ENCODE peak calls at places on chromosomes 12 and 14, in nine cellular contexts. T is ovary, F is colonic mucosa, G is dorsolateral prefrontal cortex, Z is heart right ventricle, U is esophagus squamous epithelium, Q is A549, H is PC-3, P is fibroblast of lung. A is an unnamed sample.

GRCh38 chr12:31736472-31736871 is 7.7 kb upstream of the AMN1 start:
- DNase-seq in Z (no peak), Q (no peak), H (peak), U (no peak), P (peak), G (no peak), T (no peak), F (no peak), A (no peak)

GRCh38 chr12:94206886-94207285 is 58.5 kb downstream of the PLXNC1 start:
- DNase-seq in H (peak), P (peak), F (no peak), Q (no peak), G (no peak), Z (no peak), T (no peak), U (no peak), A (no peak)

GRCh38 chr12:32877670-32878459 is 18.7 kb downstream of the PKP2 start:
- DNase-seq in Q (no peak), T (no peak), F (no peak), U (no peak), G (no peak), P (no peak), Z (peak), H (no peak), A (no peak)

GRCh38 chr14:59325906-59326305 is 137.4 kb downstream of the DAAM1 start:
- DNase-seq in Q (no peak), G (no peak), T (no peak), H (no peak), P (peak), F (no peak), Z (no peak), U (no peak), A (no peak)

GRCh38 chr12:132610896-132611602 is 667 bp upstream of the LRCOL1 start:
- DNase-seq in T (no peak), H (no peak), F (no peak), U (no peak), G (no peak), Q (no peak), P (no peak), Z (no peak), A (no peak)

GRCh38 chr12:79138872-79139271 is 274.3 kb downstream of the SYT1 start:
- DNase-seq in G (no peak), T (no peak), Z (no peak), U (no peak), F (no peak), H (no peak), Q (no peak), P (no peak), A (no peak)

GRCh38 chr14:103296987-103297386 is 37.0 kb upstream of the EIF5 start:
- DNase-seq in T (no peak), P (no peak), Q (no peak), U (no peak), F (no peak), Z (no peak), G (no peak), H (no peak), A (no peak)

GRCh38 chr12:131061041-131061806 is 107.5 kb downstream of the ADGRD1 start:
- DNase-seq in U (no peak), Q (no peak), Z (peak), P (no peak), H (no peak), G (peak), T (no peak), F (no peak), A (peak)

GRCh38 chr14:51564460-51564859 is 87.2 kb upstream of the FRMD6 start:
- DNase-seq in Z (no peak), T (no peak), H (peak), Q (no peak), F (no peak), P (no peak), G (no peak), U (no peak), A (no peak)

GRCh38 chr12:33427071-33427470 is 12.5 kb downstream of the SYT10 start:
- DNase-seq in T (no peak), Q (no peak), P (no peak), Z (no peak), F (no peak), H (peak), U (no peak), G (no peak), A (no peak)

GRCh38 chr12:49777341-49777740 is 36.0 kb downstream of the TMBIM6 start:
- DNase-seq in Z (no peak), T (no peak), P (no peak), U (no peak), H (no peak), F (no peak), G (no peak), Q (no peak), A (no peak)

GRCh38 chr14:47186491-47186890 is 488.9 kb downstream of the MDGA2 start:
- DNase-seq in H (no peak), F (no peak), U (no peak), Q (no peak), P (no peak), G (no peak), T (no peak), Z (no peak), A (no peak)

GRCh38 chr12:48917857-48918537 is 7.3 kb downstream of the FKBP11 start:
- DNase-seq in H (no peak), U (no peak), F (no peak), G (no peak), Z (no peak), T (no peak), P (no peak), Q (no peak), A (no peak)

GRCh38 chr14:64792871-64793560 is 86.7 kb downstream of the SPTB start:
- DNase-seq in P (no peak), T (no peak), U (no peak), Z (no peak), Q (no peak), F (no peak), G (no peak), H (no peak), A (no peak)

GRCh38 chr14:59788176-59788575 is 82.4 kb downstream of the RTN1 start:
- DNase-seq in F (no peak), G (no peak), U (no peak), Q (no peak), T (no peak), H (no peak), P (no peak), Z (no peak), A (no peak)

GRCh38 chr12:72236071-72236705 is 36.0 kb upstream of the TRHDE start:
- DNase-seq in F (no peak), Q (no peak), G (no peak), T (no peak), Z (no peak), P (peak), H (peak), U (no peak), A (no peak)

GRCh38 chr12:88247241-88247643 is 105.1 kb downstream of the TMTC3 start:
- DNase-seq in Z (no peak), P (peak), Q (peak), U (no peak), F (no peak), T (no peak), H (peak), G (no peak), A (no peak)

GRCh38 chr12:84497819-84498218 is 414.8 kb downstream of the SLC6A15 start:
- DNase-seq in Z (no peak), U (no peak), P (peak), F (no peak), G (no peak), T (no peak), H (peak), Q (no peak), A (no peak)

GRCh38 chr12:122200541-122201175 is 2.9 kb upstream of the B3GNT4 start:
- DNase-seq in Z (no peak), U (no peak), F (no peak), T (no peak), P (no peak), G (no peak), Q (no peak), H (no peak), A (no peak)

GRCh38 chr14:54348001-54348611 is 48.7 kb upstream of the CDKN3 start:
- DNase-seq in F (no peak), Q (peak), G (no peak), P (peak), U (no peak), H (peak), T (no peak), Z (no peak), A (no peak)

GRCh38 chr12:127678945-127679344 is 588.0 kb upstream of the TMEM132C start:
- DNase-seq in G (no peak), T (no peak), F (no peak), U (no peak), P (no peak), Z (no peak), H (no peak), Q (no peak), A (no peak)

GRCh38 chr12:40171501-40171900 is 53.3 kb upstream of the LRRK2 start:
- DNase-seq in Q (no peak), Z (no peak), H (peak), G (no peak), U (no peak), T (no peak), P (peak), F (no peak), A (no peak)

GRCh38 chr14:32710351-32711102 is 228.2 kb upstream of the NPAS3 start:
- DNase-seq in Q (no peak), H (no peak), U (no peak), P (peak), F (no peak), Z (no peak), G (no peak), T (peak), A (no peak)

GRCh38 chr14:65214741-65215140 is 112.4 kb upstream of the MAX start:
- DNase-seq in H (no peak), Z (no peak), Q (no peak), U (no peak), F (peak), G (no peak), T (no peak), P (no peak), A (no peak)

GRCh38 chr12:131703161-131703560 is 7.7 kb upstream of the SFSWAP start:
- DNase-seq in Q (no peak), F (no peak), G (no peak), U (no peak), T (no peak), P (no peak), H (no peak), Z (no peak), A (no peak)

GRCh38 chr12:54222609-54223008 is 33.8 kb upstream of the SMUG1 start:
- DNase-seq in U (no peak), F (no peak), H (peak), G (no peak), P (peak), Z (no peak), T (no peak), Q (peak), A (no peak)

GRCh38 chr14:72715910-72716268 is 178.0 kb downstream of the DPF3 start:
- DNase-seq in Z (peak), Q (no peak), F (no peak), H (no peak), U (no peak), P (peak), G (no peak), T (peak), A (no peak)

GRCh38 chr12:62899568-62900390 is 35.2 kb downstream of the PPM1H start:
- DNase-seq in U (no peak), Z (no peak), T (no peak), Q (no peak), F (no peak), G (no peak), H (no peak), P (no peak), A (no peak)

GRCh38 chr12:97168804-97169203 is 261.7 kb downstream of the NEDD1 start:
- DNase-seq in U (no peak), T (no peak), G (no peak), Q (no peak), P (no peak), H (no peak), Z (no peak), F (no peak), A (no peak)

GRCh38 chr12:117155278-117156060 is 34.8 kb downstream of the FBXO21 start:
- DNase-seq in U (no peak), Z (peak), F (peak), P (peak), G (peak), Q (peak), H (peak), T (peak), A (peak)

GRCh38 chr12:132545955-132546354 is 56.0 kb downstream of the FBRSL1 start:
- DNase-seq in F (no peak), U (no peak), P (no peak), G (no peak), Q (no peak), T (no peak), Z (no peak), H (no peak), A (no peak)

GRCh38 chr12:75661927-75662326 is 150.5 kb upstream of the KRR1 start:
- DNase-seq in T (no peak), Z (no peak), U (no peak), Q (no peak), H (peak), G (no peak), F (no peak), P (peak), A (no peak)

GRCh38 chr12:45907955-45908354 is 82.4 kb downstream of the SCAF11 start:
- DNase-seq in F (no peak), T (no peak), H (no peak), Q (no peak), P (no peak), U (no peak), G (no peak), Z (no peak), A (no peak)

GRCh38 chr12:83514372-83514771 is 827.7 kb downstream of the TMTC2 start:
- DNase-seq in P (no peak), H (peak), G (no peak), T (no peak), U (no peak), Z (no peak), Q (no peak), F (no peak), A (no peak)

GRCh38 chr12:85466906-85467305 is 186.9 kb downstream of the ALX1 start:
- DNase-seq in H (peak), F (no peak), T (no peak), Q (no peak), G (no peak), Z (no peak), U (no peak), P (peak), A (no peak)

GRCh38 chr12:5586201-5586600 is 154.3 kb downstream of the NTF3 start:
- DNase-seq in H (peak), Z (no peak), Q (no peak), G (no peak), F (peak), U (no peak), T (no peak), P (peak), A (no peak)

GRCh38 chr12:27081668-27082091 is 698 bp downstream of the C12orf71 start:
- DNase-seq in Q (no peak), G (no peak), H (peak), T (no peak), Z (no peak), U (no peak), F (no peak), P (no peak), A (no peak)

GRCh38 chr12:63846249-63846967 is 1.9 kb downstream of the SRGAP1 start:
- DNase-seq in Q (no peak), U (no peak), T (no peak), P (peak), F (no peak), H (peak), G (no peak), Z (no peak), A (no peak)

GRCh38 chr14:67623114-67623513 is 3.4 kb downstream of the ARG2 start:
- DNase-seq in U (no peak), G (no peak), Z (no peak), H (peak), P (peak), Q (no peak), T (no peak), F (no peak), A (no peak)

GRCh38 chr14:67622675-67623074 is 3.0 kb downstream of the ARG2 start:
- DNase-seq in U (no peak), T (no peak), G (peak), Q (no peak), F (no peak), H (peak), P (peak), Z (no peak), A (no peak)

GRCh38 chr14:67618617-67619063 is 1.1 kb upstream of the ARG2 start:
- DNase-seq in H (peak), F (peak), G (no peak), P (peak), U (no peak), T (no peak), Z (no peak), Q (peak), A (no peak)

GRCh38 chr14:67619446-67620216 is at the start of gene ARG2:
- DNase-seq in P (peak), H (peak), Q (peak), Z (peak), U (peak), F (peak), G (peak), T (peak), A (peak)

DNA sequence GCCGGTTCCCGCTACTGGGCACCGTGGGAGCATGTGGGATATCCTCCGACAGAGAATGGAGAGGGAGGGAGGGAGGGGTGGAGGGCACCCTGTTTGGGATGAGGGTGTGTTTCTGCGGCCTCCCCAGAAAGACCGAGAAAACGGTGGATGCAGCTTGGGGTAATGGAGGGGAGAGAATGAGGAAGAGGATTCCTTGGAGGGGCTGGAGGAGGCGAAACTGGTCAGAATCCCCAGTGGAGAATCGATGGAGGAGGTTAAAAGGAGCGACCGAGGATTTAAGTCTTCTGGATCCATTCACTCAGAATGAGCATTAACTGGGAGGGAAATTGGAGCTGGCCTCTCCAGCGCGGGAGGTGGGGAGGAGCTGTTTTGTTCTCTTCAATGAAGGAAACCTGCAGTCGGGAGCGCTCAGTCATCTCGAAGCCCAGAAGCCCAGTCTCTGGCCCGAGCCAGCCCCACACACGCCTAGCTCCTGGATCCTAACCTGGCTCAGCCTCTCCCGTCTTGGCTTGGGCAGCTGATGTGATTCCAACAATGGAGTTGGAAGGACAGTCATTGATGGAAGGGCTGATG is 583 bp downstream of the ARG2 start:
- DNase-seq in G (peak), T (peak), P (no peak), F (peak), Q (peak), H (peak), Z (peak), U (no peak), A (no peak)
- H3K27ac ChIP-seq in G (no peak), T (peak), P (no peak), F (peak), Q (peak), H (no peak), Z (no peak), U (peak), A (peak)

GRCh38 chr14:21978184-21978998 is 304.8 kb upstream of the OR4E1 start:
- DNase-seq in H (peak), P (peak), F (peak), G (no peak), T (no peak), U (no peak), Z (no peak), Q (peak), A (peak)
- TF ChIP-seq CTCF in H (peak), P (peak), F (peak), G (peak), T (no peak), U (peak), Z (peak), Q (peak), A (peak)

DNA sequence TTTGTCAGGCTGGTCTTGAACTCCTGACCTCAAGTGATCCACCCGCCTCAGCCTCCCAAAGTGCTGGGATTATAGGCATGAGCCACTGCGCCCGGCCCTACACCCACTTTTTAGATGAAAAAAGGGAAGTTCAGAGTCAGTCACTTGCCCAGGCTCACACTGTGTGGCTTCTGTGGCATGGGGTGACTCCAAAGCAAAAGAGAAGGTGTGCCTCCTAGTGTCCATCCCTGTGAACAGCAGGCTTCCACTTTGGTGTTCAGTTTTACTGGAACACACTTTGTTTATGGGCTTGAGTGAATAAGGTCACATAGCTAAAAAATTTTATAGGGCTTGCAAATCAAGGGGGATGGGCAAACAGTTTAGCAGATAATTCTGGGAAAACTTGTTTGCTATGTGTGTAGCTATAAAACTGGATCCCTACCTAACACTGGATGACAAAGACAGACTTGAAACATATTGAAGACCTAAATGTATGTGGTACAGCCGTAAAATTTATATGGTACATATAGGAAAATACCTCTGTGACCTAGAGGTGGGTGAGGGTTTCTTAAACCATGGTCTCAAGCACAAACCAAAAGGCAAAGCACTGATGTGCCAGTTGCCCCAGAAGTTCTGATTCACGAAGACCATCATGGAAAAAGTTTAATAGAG is 54.9 kb downstream of the EID3 start:
- DNase-seq in T (peak), P (peak), Q (no peak), H (peak), G (no peak), Z (peak), F (peak), U (no peak), A (peak)
- H3K27ac ChIP-seq in T (no peak), P (no peak), Q (no peak), H (peak), G (no peak), Z (no peak), F (no peak), U (no peak), A (no peak)

GRCh38 chr12:44873898-44874297 is 2.2 kb downstream of the NELL2 start:
- DNase-seq in H (peak), Q (no peak), U (no peak), Z (no peak), P (peak), F (no peak), G (no peak), T (no peak), A (no peak)
- TF ChIP-seq CTCF in H (peak), Q (no peak), U (no peak), Z (peak), P (peak), F (no peak), G (peak), T (no peak), A (no peak)

DNA sequence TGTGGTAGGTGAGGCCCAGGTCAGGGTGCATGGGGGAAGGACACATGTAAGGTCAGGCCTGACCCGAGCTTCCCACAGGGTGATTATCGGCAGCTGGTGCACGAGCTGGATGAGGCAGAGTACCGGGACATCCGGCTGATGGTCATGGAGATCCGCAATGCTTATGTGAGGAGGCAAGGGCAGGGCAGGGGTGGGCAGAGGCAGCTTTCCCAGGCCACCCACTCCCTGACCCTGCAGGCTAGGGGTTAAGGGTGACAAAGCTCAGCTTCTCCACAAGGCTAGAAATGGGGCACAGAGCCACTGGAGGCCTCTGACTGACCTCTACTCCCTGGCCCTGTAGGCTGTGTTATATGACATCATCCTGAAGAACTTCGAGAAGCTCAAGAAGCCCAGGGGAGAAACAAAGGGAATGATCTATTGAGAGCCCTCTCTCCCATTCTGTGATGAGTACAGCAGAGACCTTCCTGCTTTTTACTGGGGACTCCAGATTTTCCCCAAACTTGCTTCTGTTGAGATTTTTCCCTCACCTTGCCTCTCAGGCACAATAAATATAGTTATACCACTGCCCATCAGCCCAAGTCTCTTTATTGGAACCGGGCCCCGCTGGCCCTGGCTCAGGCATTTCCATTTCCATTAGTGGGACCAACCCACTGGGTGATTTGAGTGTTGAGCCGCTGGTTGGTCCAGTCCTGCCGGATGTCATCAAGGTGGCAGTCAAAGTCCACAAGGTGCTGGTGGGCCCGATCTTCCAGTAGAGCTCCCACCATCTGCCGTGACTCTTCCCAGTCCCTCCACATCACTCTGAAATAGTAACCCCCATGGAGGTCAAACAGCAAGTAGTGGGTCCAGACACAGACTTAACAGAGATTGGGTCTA is 2.6 kb downstream of the PSME1 start:
- DNase-seq in P (no peak), T (no peak), U (no peak), H (no peak), G (no peak), F (no peak), Z (no peak), Q (no peak), A (no peak)
- H3K27ac ChIP-seq in P (no peak), T (no peak), U (peak), H (no peak), G (no peak), F (no peak), Z (peak), Q (no peak), A (no peak)